ENCODE peak calls at places on chromosome 21, in five cellular contexts. Y is astrocyte, C is HCT116, V is A549, Z is lower lobe of right lung. J is an unnamed sample.

GRCh38 chr21:18253252-18253651 is 8.6 kb downstream of the CHODL start:
- DNase-seq in Y (no peak), C (no peak), V (no peak), Z (no peak), J (no peak)

GRCh38 chr21:29318354-29318753 is 19.6 kb downstream of the BACH1 start:
- DNase-seq in Y (peak), C (no peak), V (no peak), Z (no peak), J (no peak)

GRCh38 chr21:29382029-29382654 is 83.4 kb downstream of the BACH1 start:
- DNase-seq in Y (peak), C (no peak), V (peak), Z (no peak), J (peak)

GRCh38 chr21:43328591-43329360 is 98.2 kb downstream of the SIK1 start:
- DNase-seq in Y (no peak), C (no peak), V (no peak), Z (no peak), J (no peak)

GRCh38 chr21:34874689-34875513 is 174.2 kb downstream of the RUNX1 start:
- DNase-seq in Y (no peak), C (no peak), V (no peak), Z (no peak), J (no peak)

GRCh38 chr21:35284199-35284598 is 235.1 kb upstream of the RUNX1 start:
- DNase-seq in Y (no peak), C (no peak), V (no peak), Z (no peak), J (no peak)

GRCh38 chr21:46061063-46061462 is 36.8 kb upstream of the COL6A2 start:
- DNase-seq in Y (no peak), C (no peak), V (no peak), Z (no peak), J (no peak)

GRCh38 chr21:33655591-33656221 is 13.4 kb downstream of the ITSN1 start:
- DNase-seq in Y (peak), C (peak), V (peak), Z (no peak), J (no peak)

GRCh38 chr21:43812139-43812821 is 22.9 kb downstream of the RRP1 start:
- DNase-seq in Y (no peak), C (no peak), V (no peak), Z (peak), J (no peak)

GRCh38 chr21:45383615-45384201 is 21.3 kb upstream of the COL18A1 start:
- DNase-seq in Y (no peak), C (no peak), V (no peak), Z (peak), J (no peak)

GRCh38 chr21:46098303-46099141 is 610 bp downstream of the COL6A2 start:
- DNase-seq in Y (no peak), C (no peak), V (no peak), Z (peak), J (no peak)

GRCh38 chr21:31335957-31336738 is 7.9 kb downstream of the TIAM1 start:
- DNase-seq in Y (peak), C (no peak), V (peak), Z (no peak), J (no peak)

GRCh38 chr21:37878946-37879660 is 37.2 kb downstream of the KCNJ6 start:
- DNase-seq in Y (peak), C (no peak), V (peak), Z (no peak), J (no peak)

GRCh38 chr21:33871171-33871570 is 44.4 kb downstream of the ATP5PO start:
- DNase-seq in Y (no peak), C (no peak), V (no peak), Z (no peak), J (no peak)

GRCh38 chr21:44853601-44854390 is 19.7 kb downstream of the PTTG1IP start:
- DNase-seq in Y (no peak), C (no peak), V (no peak), Z (no peak), J (no peak)

GRCh38 chr21:17512245-17513213 is at the start of gene CXADR:
- DNase-seq in Y (peak), C (peak), V (peak), Z (peak), J (peak)

GRCh38 chr21:45356653-45357435 is 48.1 kb upstream of the COL18A1 start:
- DNase-seq in Y (no peak), C (no peak), V (no peak), Z (peak), J (no peak)

GRCh38 chr21:35041122-35041521 is 8.0 kb downstream of the RUNX1 start:
- DNase-seq in Y (no peak), C (no peak), V (no peak), Z (no peak), J (no peak)

GRCh38 chr21:31623664-31624063 is 35.8 kb upstream of the SOD1 start:
- DNase-seq in Y (no peak), C (no peak), V (no peak), Z (no peak), J (no peak)

GRCh38 chr21:33196956-33197374 is 32.8 kb upstream of the IFNAR2 start:
- DNase-seq in Y (peak), C (peak), V (peak), Z (peak), J (peak)

GRCh38 chr21:17915976-17916375 is 96.8 kb upstream of the C21orf91 start:
- DNase-seq in Y (no peak), C (no peak), V (no peak), Z (no peak), J (no peak)

GRCh38 chr21:17611414-17612022 is 1.2 kb downstream of the BTG3 start:
- DNase-seq in Y (peak), C (peak), V (peak), Z (peak), J (no peak)

GRCh38 chr21:25625036-25625435 is 14.0 kb upstream of the JAM2 start:
- DNase-seq in Y (peak), C (no peak), V (no peak), Z (no peak), J (no peak)

GRCh38 chr21:45371649-45372048 is 33.3 kb upstream of the COL18A1 start:
- DNase-seq in Y (no peak), C (no peak), V (no peak), Z (no peak), J (no peak)

GRCh38 chr21:40453183-40453582 is 393.8 kb downstream of the DSCAM start:
- DNase-seq in Y (no peak), C (no peak), V (no peak), Z (no peak), J (no peak)

GRCh38 chr21:45161039-45161945 is 86.9 kb downstream of the ADARB1 start:
- DNase-seq in Y (no peak), C (no peak), V (no peak), Z (no peak), J (no peak)

GRCh38 chr21:26842976-26843911 is 2.0 kb downstream of the ADAMTS1 start:
- DNase-seq in Y (peak), C (no peak), V (no peak), Z (peak), J (peak)

GRCh38 chr21:44255519-44255981 is 6.1 kb downstream of the DNMT3L start:
- DNase-seq in Y (peak), C (no peak), V (no peak), Z (peak), J (no peak)

GRCh38 chr21:17250651-17251294 is 262.1 kb upstream of the CXADR start:
- DNase-seq in Y (peak), C (no peak), V (no peak), Z (no peak), J (peak)

GRCh38 chr21:17002628-17003027 is 510.2 kb upstream of the CXADR start:
- DNase-seq in Y (peak), C (no peak), V (no peak), Z (no peak), J (no peak)

GRCh38 chr21:9839011-9839661 is 682.2 kb upstream of the TPTE start:
- DNase-seq in Y (no peak), C (no peak), V (no peak), Z (peak), J (no peak)

GRCh38 chr21:45644041-45644906 is 749 bp downstream of the PCBP3 start:
- DNase-seq in Y (no peak), C (no peak), V (no peak), Z (no peak), J (no peak)

GRCh38 chr21:45680215-45680614 is 36.7 kb downstream of the PCBP3 start:
- DNase-seq in Y (no peak), C (no peak), V (no peak), Z (no peak), J (no peak)

GRCh38 chr21:45153358-45154318 is 79.3 kb downstream of the ADARB1 start:
- DNase-seq in Y (peak), C (no peak), V (no peak), Z (no peak), J (no peak)

GRCh38 chr21:43646550-43647260 is 12.6 kb downstream of the HSF2BP start:
- DNase-seq in Y (peak), C (peak), V (peak), Z (peak), J (peak)

GRCh38 chr21:41168391-41169257 is 664 bp downstream of the BACE2 start:
- DNase-seq in Y (peak), C (no peak), V (peak), Z (peak), J (no peak)

GRCh38 chr21:20996421-20997307 is 1.5 kb upstream of the NCAM2 start:
- DNase-seq in Y (peak), C (no peak), V (no peak), Z (no peak), J (no peak)

GRCh38 chr21:36859744-36860501 is 106.5 kb downstream of the HLCS start:
- DNase-seq in Y (no peak), C (no peak), V (peak), Z (peak), J (peak)

GRCh38 chr21:36860736-36861594 is 105.5 kb downstream of the HLCS start:
- DNase-seq in Y (peak), C (no peak), V (no peak), Z (no peak), J (no peak)

GRCh38 chr21:36861924-36862323 is 104.5 kb downstream of the HLCS start:
- DNase-seq in Y (peak), C (no peak), V (no peak), Z (no peak), J (no peak)

GRCh38 chr21:36863260-36863659 is 103.2 kb downstream of the HLCS start:
- DNase-seq in Y (no peak), C (no peak), V (no peak), Z (no peak), J (no peak)

GRCh38 chr21:36861595-36861883 is 104.9 kb downstream of the HLCS start:
- DNase-seq in Y (no peak), C (no peak), V (no peak), Z (no peak), J (no peak)
- H3K4me3 ChIP-seq in Y (no peak), C (no peak), V (no peak), Z (no peak), J (no peak)

GRCh38 chr21:42278750-42279149 is 36.5 kb downstream of the TFF3 start:
- DNase-seq in Y (no peak), C (no peak), V (no peak), Z (no peak), J (no peak)
- TF ChIP-seq CTCF in Y (no peak), C (no peak), V (no peak), Z (no peak), J (no peak)

DNA sequence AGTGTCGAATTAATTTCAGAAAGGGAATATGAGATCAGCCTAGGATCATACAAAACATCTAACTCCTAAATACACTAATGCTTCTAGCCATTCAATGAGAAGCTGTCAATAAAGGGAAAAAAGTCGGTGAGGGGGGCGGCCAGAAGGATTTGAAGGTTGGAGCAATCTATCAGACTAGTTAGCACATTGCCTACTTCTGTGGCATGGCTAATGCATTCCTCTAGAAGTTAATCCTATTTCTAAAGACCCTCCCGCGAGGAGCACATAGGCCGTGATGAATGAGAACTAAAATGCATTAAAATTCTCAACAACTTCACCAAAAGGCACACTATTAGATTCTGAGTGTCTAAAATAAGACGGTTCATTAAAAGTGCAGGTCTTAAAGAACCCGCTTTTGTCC is 119.1 kb downstream of the SIM2 start:
- DNase-seq in Y (no peak), C (no peak), V (no peak), Z (no peak), J (no peak)
- H3K4me3 ChIP-seq in Y (no peak), C (no peak), V (no peak), Z (no peak), J (no peak)

DNA sequence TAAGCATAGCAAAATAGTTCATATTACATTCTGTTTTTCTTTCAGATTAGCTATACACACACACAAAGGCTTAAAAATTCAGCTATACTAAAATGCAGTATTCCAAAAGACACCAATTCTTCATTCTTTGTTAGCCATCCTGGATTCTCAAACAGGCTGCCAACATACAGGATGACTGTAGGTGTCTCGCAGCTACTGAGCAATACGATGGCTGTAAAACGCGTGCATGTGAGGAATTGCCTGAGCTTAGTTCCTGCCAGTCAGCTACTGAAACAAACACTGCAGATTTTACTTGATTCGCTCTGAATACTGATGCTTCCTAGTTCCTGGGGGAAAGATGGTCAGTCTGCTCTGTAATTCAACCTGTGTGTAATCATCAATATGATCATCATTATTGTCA is 24.7 kb upstream of the HMGN1 start:
- DNase-seq in Y (peak), C (no peak), V (no peak), Z (no peak), J (no peak)
- TF ChIP-seq CTCF in Y (peak), C (peak), V (no peak), Z (no peak), J (peak)

J was measured in LNCaP clone FGC.